ENCODE peak calls at places on chromosomes 1 and 21, in four cellular contexts. L is SK-N-SH, S is activated B cell treated with CpG ODN at 0.5 μM for 24 hours, Z is GM06990. B is an unnamed sample.

GRCh38 chr1:185681034-185681633 is 53.1 kb upstream of the HMCN1 start:
- DNase-seq in L (peak), S (no peak), Z (no peak), B (no peak)

GRCh38 chr1:180586671-180587155 is 27.9 kb downstream of the OVAAL start:
- DNase-seq in L (no peak), S (no peak), Z (no peak), B (no peak)

GRCh38 chr1:145891143-145891542 is 5.5 kb upstream of the ANKRD35 start:
- DNase-seq in L (no peak), S (no peak), Z (no peak), B (no peak)

GRCh38 chr1:212554401-212554800 is 54.2 kb upstream of the ATF3 start:
- DNase-seq in L (no peak), S (no peak), Z (no peak), B (no peak)

GRCh38 chr1:203214889-203215288 is 14.6 kb downstream of the CHIT1 start:
- DNase-seq in L (no peak), S (no peak), Z (no peak), B (no peak)

GRCh38 chr1:37734629-37735591 is 30.0 kb downstream of the EPHA10 start:
- DNase-seq in L (no peak), S (no peak), Z (no peak), B (peak)

GRCh38 chr1:214514032-214514818 is 37.2 kb downstream of the PTPN14 start:
- DNase-seq in L (no peak), S (no peak), Z (no peak), B (no peak)

GRCh38 chr1:204544321-204544720 is 28.1 kb downstream of the MDM4 start:
- DNase-seq in L (no peak), S (no peak), Z (no peak), B (no peak)

GRCh38 chr1:44436401-44437394 is 31.6 kb downstream of the RNF220 start:
- DNase-seq in L (no peak), S (no peak), Z (no peak), B (no peak)

GRCh38 chr1:12052008-12052573 is 11.0 kb upstream of the TNFRSF8 start:
- DNase-seq in L (no peak), S (peak), Z (peak), B (peak)

GRCh38 chr1:23578997-23579363 is 19.7 kb upstream of the ID3 start:
- DNase-seq in L (no peak), S (no peak), Z (no peak), B (no peak)

GRCh38 chr1:150511985-150512660 is 3.4 kb upstream of the FALEC start:
- DNase-seq in L (no peak), S (no peak), Z (no peak), B (no peak)

GRCh38 chr21:38282921-38283320 is 26.1 kb downstream of the KCNJ15 start:
- DNase-seq in L (no peak), S (no peak), Z (no peak), B (no peak)

GRCh38 chr1:43446881-43447835 is 6.6 kb downstream of the HYI start:
- DNase-seq in L (no peak), S (peak), Z (no peak), B (no peak)

GRCh38 chr1:201172336-201172735 is 18.1 kb upstream of the TMEM9 start:
- DNase-seq in L (no peak), S (no peak), Z (no peak), B (no peak)

GRCh38 chr1:155649689-155650088 is 38.9 kb downstream of the YY1AP1 start:
- DNase-seq in L (no peak), S (no peak), Z (no peak), B (no peak)

GRCh38 chr21:31668651-31669491 is 9.4 kb downstream of the SOD1 start:
- DNase-seq in L (no peak), S (no peak), Z (peak), B (no peak)

GRCh38 chr1:8879348-8880067 is 1.0 kb upstream of the ENO1 start:
- DNase-seq in L (no peak), S (no peak), Z (no peak), B (no peak)

GRCh38 chr1:157363660-157364140 is 188.6 kb downstream of the FCRL5 start:
- DNase-seq in L (peak), S (no peak), Z (peak), B (peak)

GRCh38 chr1:165257969-165258459 is 98.5 kb downstream of the LMX1A start:
- DNase-seq in L (peak), S (no peak), Z (peak), B (peak)

GRCh38 chr1:30384286-30385245 is 338.8 kb downstream of the MATN1 start:
- DNase-seq in L (peak), S (no peak), Z (no peak), B (no peak)

GRCh38 chr1:77582905-77583304 is 99.6 kb downstream of the ZZZ3 start:
- DNase-seq in L (no peak), S (no peak), Z (peak), B (no peak)

GRCh38 chr1:8862528-8862927 is 16.0 kb downstream of the ENO1 start:
- DNase-seq in L (peak), S (no peak), Z (no peak), B (no peak)

GRCh38 chr1:41497056-41497440 is 12.6 kb upstream of the EDN2 start:
- DNase-seq in L (no peak), S (no peak), Z (no peak), B (no peak)

GRCh38 chr1:180253585-180254495 is 23.8 kb downstream of the LHX4 start:
- DNase-seq in L (no peak), S (no peak), Z (no peak), B (no peak)

GRCh38 chr1:35016406-35016805 is 15.3 kb downstream of the ZMYM6 start:
- DNase-seq in L (no peak), S (no peak), Z (no peak), B (no peak)

GRCh38 chr1:1332774-1333480 is 1.8 kb downstream of the TAS1R3 start:
- DNase-seq in L (no peak), S (no peak), Z (no peak), B (no peak)

GRCh38 chr1:201568859-201569294 is 29.9 kb downstream of the NAV1 start:
- DNase-seq in L (no peak), S (no peak), Z (no peak), B (no peak)

GRCh38 chr1:162070094-162070748 is 730 bp downstream of the NOS1AP start:
- DNase-seq in L (no peak), S (no peak), Z (peak), B (no peak)

GRCh38 chr1:211935448-211935970 is 99.8 kb downstream of the INTS7 start:
- DNase-seq in L (no peak), S (no peak), Z (peak), B (peak)

GRCh38 chr1:206754011-206754410 is 16.6 kb upstream of the IL19 start:
- DNase-seq in L (no peak), S (no peak), Z (no peak), B (no peak)

GRCh38 chr1:212437179-212437798 is 4.6 kb downstream of the NENF start:
- DNase-seq in L (no peak), S (no peak), Z (no peak), B (no peak)

GRCh38 chr1:33031506-33031905 is 5.2 kb downstream of the AK2 start:
- DNase-seq in L (no peak), S (no peak), Z (no peak), B (no peak)

GRCh38 chr1:157168015-157168414 is 29.8 kb upstream of the ETV3 start:
- DNase-seq in L (no peak), S (no peak), Z (no peak), B (no peak)

GRCh38 chr1:162381383-162381782 is at the start of gene C1orf226:
- DNase-seq in L (no peak), S (no peak), Z (no peak), B (no peak)

GRCh38 chr1:40185951-40186864 is 25.0 kb downstream of the RLF start:
- DNase-seq in L (no peak), S (peak), Z (peak), B (peak)

GRCh38 chr1:30514945-30515344 is 208.4 kb downstream of the MATN1 start:
- DNase-seq in L (no peak), S (no peak), Z (no peak), B (no peak)

GRCh38 chr1:245715970-245716369 is 561.2 kb downstream of the KIF26B start:
- DNase-seq in L (no peak), S (no peak), Z (no peak), B (no peak)

GRCh38 chr21:34186119-34186719 is 112.8 kb downstream of the MRPS6 start:
- DNase-seq in L (no peak), S (no peak), Z (no peak), B (no peak)

GRCh38 chr1:205541161-205541886 is 36.9 kb downstream of the CDK18 start:
- DNase-seq in L (no peak), S (no peak), Z (no peak), B (no peak)

GRCh38 chr1:229150518-229150917 is 120.4 kb upstream of the RAB4A start:
- DNase-seq in L (no peak), S (no peak), Z (no peak), B (no peak)
- TF ChIP-seq CTCF in L (no peak), S (no peak), Z (no peak), B (no peak)

DNA sequence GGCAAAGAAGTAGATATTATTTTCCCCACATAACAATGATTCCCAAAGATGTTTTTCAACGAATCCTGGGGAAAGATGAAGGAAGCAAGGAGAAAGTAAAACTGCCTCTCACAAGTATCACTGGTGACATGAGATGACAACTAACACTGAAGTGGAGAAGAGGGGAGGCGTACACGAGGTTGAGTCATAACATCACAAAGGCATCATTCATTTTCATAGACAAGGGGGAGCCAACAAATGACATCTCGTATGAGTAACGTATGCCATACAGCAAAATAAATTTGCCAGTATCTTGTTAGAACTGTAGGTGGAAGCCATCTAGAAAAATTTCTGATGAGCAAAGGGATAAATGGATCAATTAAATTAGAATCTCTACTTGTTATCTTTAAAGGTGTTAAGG is 56.6 kb downstream of the ATP1B1 start:
- DNase-seq in L (no peak), S (no peak), Z (peak), B (no peak)
- TF ChIP-seq CTCF in L (no peak), S (no peak), Z (no peak), B (no peak)

GRCh38 chr21:44486302-44486701 is 31.0 kb downstream of the LRRC3 start:
- DNase-seq in L (no peak), S (no peak), Z (no peak), B (no peak)

GRCh38 chr21:44485796-44486195 is 30.5 kb downstream of the LRRC3 start:
- DNase-seq in L (no peak), S (no peak), Z (no peak), B (no peak)

GRCh38 chr21:44483288-44484237 is 28.3 kb downstream of the LRRC3 start:
- DNase-seq in L (no peak), S (no peak), Z (no peak), B (no peak)

GRCh38 chr21:44484498-44485253 is 29.4 kb downstream of the LRRC3 start:
- DNase-seq in L (peak), S (no peak), Z (no peak), B (no peak)

GRCh38 chr21:44485254-44485793 is 30.0 kb downstream of the LRRC3 start:
- DNase-seq in L (peak), S (no peak), Z (no peak), B (no peak)
- TF ChIP-seq CTCF in L (peak), S (no peak), Z (no peak), B (no peak)

GRCh38 chr1:57632401-57632800 is 208.5 kb upstream of the DAB1 start:
- DNase-seq in L (no peak), S (no peak), Z (no peak), B (no peak)

GRCh38 chr1:57633055-57633454 is 209.2 kb upstream of the DAB1 start:
- DNase-seq in L (no peak), S (no peak), Z (no peak), B (no peak)

GRCh38 chr1:57638239-57638638 is 214.4 kb upstream of the DAB1 start:
- DNase-seq in L (no peak), S (no peak), Z (no peak), B (no peak)

GRCh38 chr1:57633881-57634280 is 210.0 kb upstream of the DAB1 start:
- DNase-seq in L (no peak), S (no peak), Z (no peak), B (no peak)

DNA sequence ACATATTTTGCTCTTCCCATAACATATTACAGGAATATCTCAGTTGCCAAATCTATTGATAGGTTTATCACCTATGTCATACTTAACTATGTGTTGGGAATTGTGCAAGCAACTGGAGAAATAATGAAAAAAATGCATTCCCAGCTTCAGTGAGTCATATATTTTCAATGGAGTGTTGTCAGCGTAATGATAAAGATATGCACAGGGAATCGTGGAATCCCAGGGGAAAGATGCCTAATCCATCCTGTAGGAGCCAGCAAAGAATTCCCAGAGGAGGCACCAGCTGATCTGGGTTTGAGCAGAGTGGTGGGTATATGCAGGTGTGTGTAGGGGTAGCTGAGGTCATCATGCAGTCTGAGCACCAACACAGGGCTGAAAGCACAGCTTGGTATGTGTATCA is 213.3 kb upstream of the DAB1 start:
- DNase-seq in L (no peak), S (no peak), Z (no peak), B (no peak)
- TF ChIP-seq CTCF in L (no peak), S (no peak), Z (no peak), B (no peak)

GRCh38 chr1:46535063-46535462 is 16.4 kb downstream of the KNCN start:
- DNase-seq in L (peak), S (no peak), Z (no peak), B (no peak)

GRCh38 chr1:46532095-46532494 is 19.4 kb downstream of the KNCN start:
- DNase-seq in L (no peak), S (no peak), Z (no peak), B (no peak)

GRCh38 chr1:46530791-46531409 is 20.5 kb downstream of the KNCN start:
- DNase-seq in L (no peak), S (no peak), Z (no peak), B (no peak)

GRCh38 chr1:46532498-46533178 is 18.8 kb downstream of the KNCN start:
- DNase-seq in L (peak), S (peak), Z (peak), B (peak)

GRCh38 chr1:46533179-46533864 is 18.1 kb downstream of the KNCN start:
- DNase-seq in L (peak), S (peak), Z (peak), B (peak)
- TF ChIP-seq CTCF in L (no peak), S (no peak), Z (no peak), B (no peak)

DNA sequence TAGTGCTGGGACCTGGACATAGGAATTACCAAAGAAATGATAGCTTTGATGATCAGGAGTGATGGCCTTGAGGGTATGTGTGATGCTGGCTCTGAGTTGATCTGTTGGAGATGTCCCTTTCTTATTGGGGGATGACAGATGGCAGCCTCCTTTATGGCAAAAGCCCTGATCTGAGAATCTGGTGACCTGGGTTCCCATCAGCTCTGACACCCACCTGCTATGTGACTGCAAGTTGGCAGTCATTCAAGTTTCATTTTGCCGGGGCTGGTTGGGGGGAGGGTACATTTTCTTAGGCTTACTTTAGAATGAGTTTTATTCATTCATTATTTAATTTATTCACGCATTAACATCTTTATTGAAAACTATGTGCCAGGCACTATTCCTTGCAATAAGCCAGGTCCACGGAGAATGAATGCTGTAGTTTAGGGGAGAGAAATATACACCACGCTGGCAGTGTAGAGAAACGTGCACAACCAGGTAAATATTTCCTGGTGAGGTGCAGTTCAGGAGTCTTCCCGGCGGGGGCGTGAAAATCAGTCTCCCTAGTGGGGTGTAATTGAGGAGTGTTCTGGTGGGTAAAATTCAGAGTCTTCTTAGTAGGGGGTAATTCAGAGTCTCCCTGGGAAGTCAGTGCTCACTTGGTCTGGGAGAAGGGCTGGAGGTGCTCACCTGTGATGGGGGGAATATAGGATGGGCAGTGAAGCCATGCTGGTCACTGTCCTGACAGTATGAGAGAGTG is 401.3 kb downstream of the CAMTA1 start:
- DNase-seq in L (no peak), S (no peak), Z (no peak), B (no peak)
- TF ChIP-seq CTCF in L (no peak), S (no peak), Z (no peak), B (no peak)

DNA sequence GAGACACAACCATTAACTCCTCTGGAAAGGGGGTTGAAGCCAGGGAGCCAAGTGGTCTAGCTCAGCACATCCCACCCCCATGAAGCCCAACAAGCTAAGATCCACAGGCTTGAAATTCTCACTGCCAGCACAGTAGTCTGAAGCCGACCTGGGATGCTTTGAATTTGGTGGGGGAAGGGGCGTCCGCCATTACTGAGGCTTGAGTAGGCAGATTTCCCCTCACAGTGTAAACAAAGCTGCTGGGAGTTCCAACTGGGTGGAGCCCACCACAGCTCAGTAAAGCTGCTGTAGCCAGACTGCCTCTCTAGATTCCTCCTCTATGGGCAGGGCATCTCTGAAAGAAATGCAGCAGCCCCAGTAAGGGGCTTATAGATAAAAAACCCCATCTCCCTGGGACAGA is 193.5 kb downstream of the GPATCH2 start:
- DNase-seq in L (no peak), S (no peak), Z (no peak), B (no peak)
- TF ChIP-seq CTCF in L (no peak), S (no peak), Z (no peak), B (no peak)

GRCh38 chr1:113140588-113141446 is 67.8 kb downstream of the LRIG2 start:
- DNase-seq in L (peak), S (no peak), Z (no peak), B (peak)
- TF ChIP-seq CTCF in L (peak), S (peak), Z (peak), B (peak)

B was measured in GM13976.